ENCODE peak calls at places on chromosome 7, in ten cellular contexts. One of them, this sample, is unnamed.

GRCh38 chr7:149104749-149105148 is 14.2 kb upstream of the ZNF786 start:
- DNase-seq in retina: no peak
- DNase-seq in ureter: no peak
- DNase-seq in heart left ventricle: no peak
- DNase-seq in brain microvascular endothelial cell: no peak
- DNase-seq in stimulated activated naive B cell treated with anti-CD40 and anti-IgM and Interleukin-4, amounts not matched to agents 10 μg/mL and 1 μg/mL and 100 μg/mL, for 72 hours: no peak
- DNase-seq in stimulated activated CD4-positive, alpha-beta T cell treated with anti-CD3 and anti-CD28 coated beads, Interleukin-1b, Interleukin-23, amount 100 ng/mL, for 24 hours: no peak
- DNase-seq in AG08395: no peak
- DNase-seq in B cell: no peak
- DNase-seq in stimulated activated CD8-positive, alpha-beta memory T cell treated with anti-CD3 and anti-CD28 coated beads, Interleukin-15, amount 100 ng/mL, for 24 hours: no peak
- DNase-seq in this sample: no peak

GRCh38 chr7:91894781-91895480 is 14.4 kb upstream of the MTERF1 start:
- DNase-seq in retina: no peak
- DNase-seq in ureter: no peak
- DNase-seq in heart left ventricle: no peak
- DNase-seq in brain microvascular endothelial cell: no peak
- DNase-seq in stimulated activated naive B cell treated with anti-CD40 and anti-IgM and Interleukin-4, amounts not matched to agents 10 μg/mL and 1 μg/mL and 100 μg/mL, for 72 hours: no peak
- DNase-seq in stimulated activated CD4-positive, alpha-beta T cell treated with anti-CD3 and anti-CD28 coated beads, Interleukin-1b, Interleukin-23, amount 100 ng/mL, for 24 hours: no peak
- DNase-seq in AG08395: no peak
- DNase-seq in B cell: no peak
- DNase-seq in stimulated activated CD8-positive, alpha-beta memory T cell treated with anti-CD3 and anti-CD28 coated beads, Interleukin-15, amount 100 ng/mL, for 24 hours: no peak
- DNase-seq in this sample: peak

GRCh38 chr7:158317238-158318205 is 270.1 kb downstream of the PTPRN2 start:
- DNase-seq in retina: peak
- DNase-seq in ureter: no peak
- DNase-seq in heart left ventricle: no peak
- DNase-seq in brain microvascular endothelial cell: no peak
- DNase-seq in stimulated activated naive B cell treated with anti-CD40 and anti-IgM and Interleukin-4, amounts not matched to agents 10 μg/mL and 1 μg/mL and 100 μg/mL, for 72 hours: no peak
- DNase-seq in stimulated activated CD4-positive, alpha-beta T cell treated with anti-CD3 and anti-CD28 coated beads, Interleukin-1b, Interleukin-23, amount 100 ng/mL, for 24 hours: no peak
- DNase-seq in AG08395: no peak
- DNase-seq in B cell: no peak
- DNase-seq in stimulated activated CD8-positive, alpha-beta memory T cell treated with anti-CD3 and anti-CD28 coated beads, Interleukin-15, amount 100 ng/mL, for 24 hours: no peak
- DNase-seq in this sample: no peak

GRCh38 chr7:99562832-99563231 is 4.4 kb downstream of the ZNF655 start:
- DNase-seq in retina: no peak
- DNase-seq in ureter: no peak
- DNase-seq in heart left ventricle: no peak
- DNase-seq in brain microvascular endothelial cell: peak
- DNase-seq in stimulated activated naive B cell treated with anti-CD40 and anti-IgM and Interleukin-4, amounts not matched to agents 10 μg/mL and 1 μg/mL and 100 μg/mL, for 72 hours: no peak
- DNase-seq in stimulated activated CD4-positive, alpha-beta T cell treated with anti-CD3 and anti-CD28 coated beads, Interleukin-1b, Interleukin-23, amount 100 ng/mL, for 24 hours: peak
- DNase-seq in AG08395: peak
- DNase-seq in B cell: no peak
- DNase-seq in stimulated activated CD8-positive, alpha-beta memory T cell treated with anti-CD3 and anti-CD28 coated beads, Interleukin-15, amount 100 ng/mL, for 24 hours: no peak
- DNase-seq in this sample: no peak

GRCh38 chr7:21526007-21526406 is 16.8 kb upstream of the DNAH11 start:
- DNase-seq in retina: no peak
- DNase-seq in ureter: no peak
- DNase-seq in heart left ventricle: no peak
- DNase-seq in brain microvascular endothelial cell: no peak
- DNase-seq in stimulated activated naive B cell treated with anti-CD40 and anti-IgM and Interleukin-4, amounts not matched to agents 10 μg/mL and 1 μg/mL and 100 μg/mL, for 72 hours: no peak
- DNase-seq in stimulated activated CD4-positive, alpha-beta T cell treated with anti-CD3 and anti-CD28 coated beads, Interleukin-1b, Interleukin-23, amount 100 ng/mL, for 24 hours: no peak
- DNase-seq in AG08395: no peak
- DNase-seq in B cell: no peak
- DNase-seq in stimulated activated CD8-positive, alpha-beta memory T cell treated with anti-CD3 and anti-CD28 coated beads, Interleukin-15, amount 100 ng/mL, for 24 hours: no peak
- DNase-seq in this sample: peak

GRCh38 chr7:21579341-21580072 is 36.7 kb downstream of the DNAH11 start:
- DNase-seq in retina: no peak
- DNase-seq in ureter: no peak
- DNase-seq in heart left ventricle: no peak
- DNase-seq in brain microvascular endothelial cell: no peak
- DNase-seq in stimulated activated naive B cell treated with anti-CD40 and anti-IgM and Interleukin-4, amounts not matched to agents 10 μg/mL and 1 μg/mL and 100 μg/mL, for 72 hours: no peak
- DNase-seq in stimulated activated CD4-positive, alpha-beta T cell treated with anti-CD3 and anti-CD28 coated beads, Interleukin-1b, Interleukin-23, amount 100 ng/mL, for 24 hours: no peak
- DNase-seq in AG08395: no peak
- DNase-seq in B cell: no peak
- DNase-seq in stimulated activated CD8-positive, alpha-beta memory T cell treated with anti-CD3 and anti-CD28 coated beads, Interleukin-15, amount 100 ng/mL, for 24 hours: no peak
- DNase-seq in this sample: no peak

GRCh38 chr7:28530175-28531142 is 118.1 kb downstream of the CREB5 start:
- DNase-seq in retina: no peak
- DNase-seq in ureter: no peak
- DNase-seq in heart left ventricle: peak
- DNase-seq in brain microvascular endothelial cell: no peak
- DNase-seq in stimulated activated naive B cell treated with anti-CD40 and anti-IgM and Interleukin-4, amounts not matched to agents 10 μg/mL and 1 μg/mL and 100 μg/mL, for 72 hours: no peak
- DNase-seq in stimulated activated CD4-positive, alpha-beta T cell treated with anti-CD3 and anti-CD28 coated beads, Interleukin-1b, Interleukin-23, amount 100 ng/mL, for 24 hours: no peak
- DNase-seq in AG08395: no peak
- DNase-seq in B cell: no peak
- DNase-seq in stimulated activated CD8-positive, alpha-beta memory T cell treated with anti-CD3 and anti-CD28 coated beads, Interleukin-15, amount 100 ng/mL, for 24 hours: no peak
- DNase-seq in this sample: no peak

GRCh38 chr7:47292832-47293309 is 289.0 kb downstream of the TNS3 start:
- DNase-seq in retina: no peak
- DNase-seq in ureter: no peak
- DNase-seq in heart left ventricle: no peak
- DNase-seq in brain microvascular endothelial cell: peak
- DNase-seq in stimulated activated naive B cell treated with anti-CD40 and anti-IgM and Interleukin-4, amounts not matched to agents 10 μg/mL and 1 μg/mL and 100 μg/mL, for 72 hours: no peak
- DNase-seq in stimulated activated CD4-positive, alpha-beta T cell treated with anti-CD3 and anti-CD28 coated beads, Interleukin-1b, Interleukin-23, amount 100 ng/mL, for 24 hours: no peak
- DNase-seq in AG08395: no peak
- DNase-seq in B cell: no peak
- DNase-seq in stimulated activated CD8-positive, alpha-beta memory T cell treated with anti-CD3 and anti-CD28 coated beads, Interleukin-15, amount 100 ng/mL, for 24 hours: no peak
- DNase-seq in this sample: no peak

GRCh38 chr7:29987083-29987482 is 2.5 kb downstream of the SCRN1 start:
- DNase-seq in retina: no peak
- DNase-seq in ureter: no peak
- DNase-seq in heart left ventricle: no peak
- DNase-seq in brain microvascular endothelial cell: no peak
- DNase-seq in stimulated activated naive B cell treated with anti-CD40 and anti-IgM and Interleukin-4, amounts not matched to agents 10 μg/mL and 1 μg/mL and 100 μg/mL, for 72 hours: no peak
- DNase-seq in stimulated activated CD4-positive, alpha-beta T cell treated with anti-CD3 and anti-CD28 coated beads, Interleukin-1b, Interleukin-23, amount 100 ng/mL, for 24 hours: no peak
- DNase-seq in AG08395: no peak
- DNase-seq in B cell: peak
- DNase-seq in stimulated activated CD8-positive, alpha-beta memory T cell treated with anti-CD3 and anti-CD28 coated beads, Interleukin-15, amount 100 ng/mL, for 24 hours: no peak
- DNase-seq in this sample: no peak

This sample was measured in NCI-H82.